ENCODE peak calls at places on chromosome X, in seven cellular contexts. A is neural crest cell, D is endothelial cell, M is psoas muscle, V is glutamatergic neuron, L is activated B cell treated with CpG ODN at 0.5 μM for 24 hours, G is K562. R is an unnamed sample.

GRCh38 chrX:15815779-15816452 is 25.6 kb downstream of the ZRSR2 start:
- DNase-seq in L (no peak), G (peak), V (no peak), D (peak), A (peak), M (no peak), R (no peak)

GRCh38 chrX:38868941-38869378 is 67.7 kb downstream of the MID1IP1 start:
- DNase-seq in M (no peak), L (no peak), V (no peak), A (no peak), D (no peak), G (no peak), R (no peak)

GRCh38 chrX:153970398-153971123 is 1.1 kb downstream of the HCFC1 start:
- DNase-seq in D (no peak), M (no peak), G (peak), V (peak), L (no peak), A (peak), R (no peak)

GRCh38 chrX:43269201-43269600 is 386.9 kb upstream of the MAOA start:
- DNase-seq in D (no peak), A (no peak), G (no peak), L (no peak), V (no peak), M (no peak), R (no peak)

GRCh38 chrX:50747471-50747900 is 66.5 kb downstream of the SHROOM4 start:
- DNase-seq in A (peak), G (peak), V (peak), M (no peak), L (no peak), D (peak), R (no peak)

GRCh38 chrX:103864886-103865534 is 33.0 kb upstream of the RAB9B start:
- DNase-seq in V (no peak), M (no peak), A (no peak), L (no peak), D (no peak), G (no peak), R (no peak)

GRCh38 chrX:96982159-96982558 is 98.5 kb downstream of the RPA4 start:
- DNase-seq in V (no peak), A (no peak), L (no peak), M (no peak), D (no peak), G (no peak), R (no peak)

GRCh38 chrX:22047470-22047869 is 15.3 kb downstream of the PHEX start:
- DNase-seq in G (no peak), L (no peak), A (no peak), D (no peak), M (no peak), V (no peak), R (no peak)

GRCh38 chrX:76555816-76556215 is 128.3 kb downstream of the MAGEE1 start:
- DNase-seq in A (peak), L (no peak), V (peak), M (no peak), G (peak), D (peak), R (no peak)

GRCh38 chrX:49162620-49163019 is at the start of gene MAGIX:
- DNase-seq in V (no peak), M (no peak), L (no peak), D (no peak), A (no peak), G (peak), R (no peak)

GRCh38 chrX:70481871-70482270 is 37.2 kb downstream of the DLG3 start:
- DNase-seq in D (no peak), A (no peak), M (no peak), G (no peak), V (no peak), L (no peak), R (no peak)

GRCh38 chrX:37986893-37987292 is 19.5 kb upstream of the SYTL5 start:
- DNase-seq in D (no peak), M (no peak), G (no peak), L (no peak), A (no peak), V (no peak), R (no peak)

GRCh38 chrX:65932173-65933084 is 107.5 kb downstream of the VSIG4 start:
- DNase-seq in G (no peak), M (no peak), L (no peak), V (no peak), A (peak), D (no peak), R (no peak)

GRCh38 chrX:145292208-145292607 is 44.9 kb downstream of the SPANXN1 start:
- DNase-seq in A (no peak), V (no peak), G (no peak), M (no peak), L (no peak), D (no peak), R (no peak)

GRCh38 chrX:125205084-125205917 is 114.4 kb upstream of the TEX13C start:
- DNase-seq in A (peak), G (no peak), L (no peak), M (peak), V (peak), D (peak), R (no peak)

GRCh38 chrX:104469771-104470170 is 96.2 kb upstream of the IL1RAPL2 start:
- DNase-seq in V (no peak), A (no peak), D (no peak), G (no peak), M (no peak), L (no peak), R (no peak)

GRCh38 chrX:44152867-44153266 is 179.7 kb upstream of the NDP start:
- DNase-seq in M (no peak), G (no peak), A (no peak), D (no peak), L (no peak), V (no peak), R (no peak)

GRCh38 chrX:53116101-53116500 is 22.2 kb downstream of the KANTR start:
- DNase-seq in A (no peak), V (no peak), D (no peak), M (no peak), L (no peak), G (no peak), R (no peak)

DNA sequence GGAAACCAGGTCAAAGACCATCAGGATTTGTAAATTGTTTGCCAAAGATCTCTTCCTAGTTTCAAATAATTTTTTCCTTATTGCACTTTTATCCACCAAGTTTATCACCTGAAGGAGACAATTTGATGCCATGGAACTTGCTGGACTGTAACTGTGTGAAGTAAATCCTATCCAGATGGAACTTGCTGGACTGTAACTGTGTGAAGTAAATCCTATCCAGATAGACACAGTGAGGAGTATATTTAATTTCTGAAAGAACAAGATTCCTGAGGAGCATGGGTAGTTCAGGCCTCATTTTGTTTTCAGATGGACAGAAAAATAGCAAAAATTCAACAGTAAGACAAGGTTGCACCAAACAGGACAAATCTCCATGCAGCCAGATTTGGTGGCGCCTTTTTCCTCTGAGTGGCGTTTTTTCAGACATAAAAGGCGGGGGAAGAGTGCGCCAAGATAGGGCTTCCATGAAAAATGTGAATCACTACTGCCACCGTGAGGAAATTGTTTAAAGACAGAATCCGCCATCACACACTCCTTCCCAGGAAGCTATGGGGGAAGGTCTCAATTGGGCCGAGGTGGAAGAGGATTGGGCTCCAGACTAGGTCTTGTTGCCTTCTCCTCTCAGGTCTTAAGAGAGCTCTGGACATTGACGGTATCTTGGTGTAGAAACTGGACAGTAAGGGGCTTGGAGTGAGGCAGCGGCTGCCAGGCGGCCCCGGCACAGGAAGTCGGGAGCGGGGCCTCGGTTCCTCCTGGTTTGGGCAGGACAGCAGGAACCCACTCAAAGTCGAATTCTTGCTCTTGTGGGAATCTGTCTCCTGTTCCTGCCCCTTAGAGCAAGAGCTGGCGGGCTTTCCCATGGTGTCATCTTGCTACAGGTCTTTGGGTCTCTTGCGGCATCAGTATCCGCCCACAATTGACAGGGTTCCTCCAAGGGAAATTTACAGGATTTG is 234.7 kb downstream of the OR13H1 start:
- DNase-seq in G (no peak), L (no peak), D (no peak), M (peak), A (no peak), V (no peak), R (no peak)
- TF ChIP-seq CTCF in G (no peak), L (no peak), D (no peak), M (peak), A (no peak), V (no peak), R (no peak)

GRCh38 chrX:110408949-110409588 is 50.4 kb downstream of the RTL9 start:
- DNase-seq in V (no peak), G (no peak), D (no peak), M (no peak), A (no peak), L (no peak), R (no peak)

GRCh38 chrX:110406822-110407221 is 48.2 kb downstream of the RTL9 start:
- DNase-seq in A (no peak), L (no peak), G (no peak), V (no peak), D (no peak), M (no peak), R (no peak)

GRCh38 chrX:110409925-110410324 is 51.3 kb downstream of the RTL9 start:
- DNase-seq in A (no peak), D (no peak), G (no peak), L (no peak), M (no peak), V (no peak), R (no peak)

GRCh38 chrX:110410598-110410997 is 52.0 kb downstream of the RTL9 start:
- DNase-seq in L (no peak), G (no peak), M (no peak), V (no peak), D (no peak), A (no peak), R (no peak)

DNA sequence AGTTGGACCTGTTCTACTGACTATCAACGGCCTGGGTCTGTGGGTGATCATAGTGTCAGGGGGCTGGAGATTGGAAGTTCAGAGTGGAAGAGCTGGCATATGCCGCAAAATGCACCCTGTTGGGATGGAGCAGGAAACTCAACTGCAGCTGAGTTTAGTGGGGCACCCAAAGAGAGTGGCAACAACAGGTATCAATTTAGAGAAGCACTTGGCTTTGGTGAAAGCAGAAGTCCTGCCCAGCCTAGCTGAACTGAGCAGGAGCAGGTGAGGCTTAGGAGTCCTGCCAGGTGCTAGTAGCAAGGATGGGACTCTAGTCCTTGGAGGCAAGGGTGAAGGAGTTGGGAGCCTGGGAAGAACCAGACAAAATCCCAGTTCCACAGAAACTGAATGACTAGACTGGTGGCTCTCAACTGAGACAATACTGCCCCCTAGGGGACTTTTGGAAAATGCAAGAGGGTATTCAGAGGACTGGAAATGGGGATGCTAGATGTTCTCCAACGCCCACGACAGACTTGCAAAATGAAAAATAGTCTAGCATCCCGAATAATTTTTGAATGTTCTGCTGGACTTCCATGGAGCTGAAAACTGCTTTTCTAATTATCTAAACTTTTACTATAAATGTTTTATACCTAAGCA is 49.4 kb downstream of the RTL9 start:
- DNase-seq in G (peak), D (peak), A (peak), L (no peak), M (no peak), V (peak), R (no peak)
- TF ChIP-seq CTCF in G (peak), D (peak), A (peak), L (no peak), M (peak), V (peak), R (peak)

DNA sequence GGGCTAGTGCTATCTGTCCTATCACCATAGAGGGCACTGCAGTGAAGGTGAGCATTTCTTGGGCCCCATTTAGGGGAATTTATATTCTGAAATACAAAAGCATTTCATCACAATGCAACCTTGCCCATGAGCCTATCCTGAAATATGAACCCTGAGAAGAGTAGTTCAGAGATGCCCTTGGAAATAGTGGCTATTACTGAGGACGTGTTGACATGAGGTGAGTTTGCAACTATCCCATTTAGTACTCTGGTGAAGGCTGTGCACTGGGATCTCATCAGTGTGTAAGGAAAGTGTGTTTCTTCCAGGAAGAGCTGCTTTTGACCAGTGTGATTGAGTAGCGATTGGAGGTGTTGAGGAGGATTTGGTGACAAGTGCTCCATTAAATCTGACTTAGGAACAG is 149.3 kb upstream of the EOLA2 start:
- DNase-seq in V (no peak), A (no peak), M (no peak), L (no peak), D (no peak), G (no peak), R (no peak)
- TF ChIP-seq CTCF in V (no peak), A (no peak), M (no peak), L (no peak), D (no peak), G (no peak), R (no peak)

GRCh38 chrX:134144231-134144630 is 92.8 kb upstream of the CCDC160 start:
- DNase-seq in G (no peak), A (no peak), V (no peak), L (no peak), M (no peak), D (no peak), R (no peak)
- TF ChIP-seq CTCF in G (peak), A (peak), V (no peak), L (no peak), M (no peak), D (peak), R (peak)

GRCh38 chrX:19130628-19131027 is 8.4 kb upstream of the ADGRG2 start:
- DNase-seq in V (no peak), M (no peak), L (no peak), D (no peak), A (no peak), G (no peak), R (no peak)
- TF ChIP-seq CTCF in V (no peak), M (no peak), L (no peak), D (no peak), A (no peak), G (no peak), R (no peak)

DNA sequence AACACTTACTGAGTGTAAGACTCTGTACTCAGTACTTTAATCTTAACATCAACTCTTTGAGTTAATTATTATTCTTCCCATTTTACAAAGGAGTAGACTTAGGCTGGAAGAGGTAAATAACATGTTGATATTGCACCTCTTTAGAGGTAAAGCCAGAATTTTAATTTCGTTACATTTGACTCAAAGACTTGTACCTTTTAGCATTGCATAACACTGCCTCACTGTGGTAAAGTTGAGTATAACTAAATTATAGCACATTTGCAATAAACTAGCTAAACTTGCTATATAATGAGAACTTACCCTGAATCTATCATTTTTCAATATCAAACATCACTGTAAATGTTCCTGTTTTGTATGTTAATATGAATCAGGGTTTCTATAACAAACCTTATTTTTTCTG is 218.5 kb downstream of the PRR32 start:
- DNase-seq in A (no peak), G (no peak), V (no peak), L (no peak), M (no peak), D (no peak), R (no peak)
- TF ChIP-seq CTCF in A (peak), G (no peak), V (peak), L (no peak), M (no peak), D (no peak), R (no peak)

DNA sequence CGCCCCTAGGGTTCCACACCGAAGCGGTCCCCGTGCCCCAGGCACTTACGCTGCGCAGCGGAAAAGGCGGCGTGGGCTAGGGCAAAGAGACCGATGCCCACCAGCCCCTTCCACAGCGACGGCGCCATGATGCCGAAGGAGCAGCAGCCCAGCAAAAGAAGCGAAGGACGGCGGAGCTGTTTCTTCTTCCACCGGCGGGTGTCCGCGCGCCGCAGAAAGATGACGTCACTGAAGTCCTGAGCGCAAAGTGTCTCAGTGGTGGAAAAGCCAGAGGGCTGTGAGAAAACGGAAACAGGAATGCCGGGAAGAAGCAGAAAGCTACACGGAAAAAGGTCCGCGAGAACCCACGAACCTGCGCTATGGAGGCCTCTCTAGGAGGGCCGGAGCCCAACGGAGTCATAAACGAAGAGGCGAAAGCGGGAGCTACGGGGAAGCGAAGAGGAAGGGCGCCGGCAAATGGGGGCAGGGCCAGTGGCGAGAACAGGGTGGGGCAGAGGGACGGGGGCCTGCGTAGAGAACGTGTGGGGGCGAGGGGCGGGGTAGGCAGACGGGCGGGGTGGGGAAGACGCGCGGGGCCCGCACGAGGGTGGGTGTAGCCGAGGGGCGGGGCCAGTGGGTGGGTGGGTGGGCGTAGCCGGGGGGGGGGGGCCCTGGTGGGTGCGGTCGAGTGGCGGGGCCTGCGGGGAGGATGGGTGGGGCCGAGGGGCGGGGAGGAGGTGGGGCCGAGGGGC is at the start of gene MMGT1:
- DNase-seq in L (peak), M (peak), V (peak), G (peak), D (peak), A (peak), R (peak)
- TF ChIP-seq CTCF in L (no peak), M (no peak), V (no peak), G (peak), D (no peak), A (peak), R (no peak)

GRCh38 chrX:134758652-134759051 is 100.4 kb upstream of the PLAC1 start:
- DNase-seq in L (no peak), A (no peak), V (no peak), G (no peak), D (no peak), M (no peak), R (no peak)

GRCh38 chrX:134752558-134752957 is 94.3 kb upstream of the PLAC1 start:
- DNase-seq in V (no peak), M (no peak), A (no peak), G (no peak), L (no peak), D (no peak), R (no peak)

GRCh38 chrX:134749651-134750450 is 91.6 kb upstream of the PLAC1 start:
- DNase-seq in V (no peak), A (no peak), L (no peak), D (no peak), M (no peak), G (no peak), R (no peak)

DNA sequence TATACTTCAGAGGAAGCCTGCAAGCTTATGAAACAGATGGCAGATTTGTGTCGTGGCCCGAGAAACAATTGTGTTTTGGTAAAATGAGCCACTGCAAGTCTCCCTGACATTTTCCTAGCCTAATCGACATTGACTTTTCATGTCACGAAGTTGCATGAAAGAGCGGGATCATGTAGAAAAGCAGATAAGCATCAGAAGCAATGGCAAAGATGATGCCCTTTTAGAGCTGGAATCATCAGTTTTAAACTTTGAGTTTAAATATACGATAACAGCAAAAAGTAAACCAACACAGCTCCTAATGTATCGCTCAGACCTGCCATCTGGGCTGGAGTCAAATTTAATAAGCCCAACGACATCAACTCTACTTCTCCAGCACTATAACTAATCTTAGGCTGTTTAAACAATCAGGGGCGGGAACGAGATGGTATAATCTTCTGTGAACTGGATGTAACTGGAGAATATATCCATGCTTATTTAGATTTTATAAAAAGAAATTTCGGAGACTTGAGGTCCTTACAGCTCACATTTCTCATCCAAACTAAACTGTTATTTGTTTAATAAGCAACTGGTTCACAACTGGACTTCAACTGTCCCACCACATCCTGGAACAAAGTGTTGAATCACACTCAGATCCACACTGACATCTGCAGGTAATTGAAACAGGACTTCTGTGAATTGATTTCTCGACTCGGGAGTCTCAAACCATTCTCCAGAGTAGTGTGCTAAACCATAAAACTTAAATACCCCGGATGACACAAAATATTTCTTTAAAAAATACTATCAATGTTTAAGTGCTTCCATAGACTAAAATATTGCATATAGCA is 95.1 kb upstream of the PLAC1 start:
- DNase-seq in D (no peak), M (no peak), A (no peak), V (no peak), G (no peak), L (no peak), R (no peak)
- TF ChIP-seq CTCF in D (no peak), M (peak), A (no peak), V (no peak), G (peak), L (no peak), R (peak)

GRCh38 chrX:33207056-33207455 is 4.3 kb downstream of the DMD start:
- DNase-seq in V (no peak), M (no peak), D (no peak), G (no peak), L (no peak), A (no peak), R (no peak)

GRCh38 chrX:33210156-33210555 is 1.2 kb downstream of the DMD start:
- DNase-seq in L (no peak), M (no peak), A (no peak), D (no peak), G (no peak), V (no peak), R (no peak)

GRCh38 chrX:33211356-33212254 is at the start of gene DMD:
- DNase-seq in L (no peak), A (peak), V (no peak), M (peak), D (no peak), G (no peak), R (no peak)
- TF ChIP-seq CTCF in L (no peak), A (no peak), V (no peak), M (no peak), D (no peak), G (no peak), R (no peak)